ENCODE peak calls at places on chromosomes 13 and 19, in six cellular contexts. One of them, this sample, is unnamed.

GRCh38 chr13:60265566-60265965 is 101.8 kb upstream of the DIAPH3 start:
- DNase-seq in RWPE1: no peak
- DNase-seq in endothelial cell: no peak
- DNase-seq in fibroblast of the aortic adventitia: no peak
- DNase-seq in IMR-90: no peak
- DNase-seq in substantia nigra: no peak
- DNase-seq in this sample: no peak

GRCh38 chr19:35732540-35733179 is 9.6 kb downstream of the IGFLR1 start:
- DNase-seq in RWPE1: no peak
- DNase-seq in endothelial cell: no peak
- DNase-seq in fibroblast of the aortic adventitia: no peak
- DNase-seq in IMR-90: no peak
- DNase-seq in substantia nigra: no peak
- DNase-seq in this sample: no peak

GRCh38 chr13:30340367-30341184 is 33.2 kb upstream of the KATNAL1 start:
- DNase-seq in RWPE1: peak
- DNase-seq in endothelial cell: no peak
- DNase-seq in fibroblast of the aortic adventitia: peak
- DNase-seq in IMR-90: peak
- DNase-seq in substantia nigra: peak
- DNase-seq in this sample: peak

GRCh38 chr19:42762782-42763181 is 2.7 kb downstream of the PSG8 start:
- DNase-seq in RWPE1: no peak
- DNase-seq in endothelial cell: no peak
- DNase-seq in fibroblast of the aortic adventitia: peak
- DNase-seq in IMR-90: no peak
- DNase-seq in substantia nigra: no peak
- DNase-seq in this sample: no peak

GRCh38 chr13:24511019-24511823 is 1.4 kb downstream of the PARP4 start:
- DNase-seq in RWPE1: peak
- DNase-seq in endothelial cell: no peak
- DNase-seq in fibroblast of the aortic adventitia: peak
- DNase-seq in IMR-90: peak
- DNase-seq in substantia nigra: no peak
- DNase-seq in this sample: peak

GRCh38 chr13:35144496-35144895 is 202.4 kb downstream of the NBEA start:
- DNase-seq in RWPE1: no peak
- DNase-seq in endothelial cell: no peak
- DNase-seq in fibroblast of the aortic adventitia: peak
- DNase-seq in IMR-90: no peak
- DNase-seq in substantia nigra: no peak
- DNase-seq in this sample: no peak

GRCh38 chr13:20191311-20191901 is 1.3 kb downstream of the GJB2 start:
- DNase-seq in RWPE1: no peak
- DNase-seq in endothelial cell: no peak
- DNase-seq in fibroblast of the aortic adventitia: no peak
- DNase-seq in IMR-90: no peak
- DNase-seq in substantia nigra: no peak
- DNase-seq in this sample: no peak

GRCh38 chr19:3766520-3766919 is 4.0 kb downstream of the MRPL54 start:
- DNase-seq in RWPE1: no peak
- DNase-seq in endothelial cell: no peak
- DNase-seq in fibroblast of the aortic adventitia: no peak
- DNase-seq in IMR-90: no peak
- DNase-seq in substantia nigra: no peak
- DNase-seq in this sample: no peak

GRCh38 chr13:98549006-98549727 is 27.7 kb downstream of the STK24 start:
- DNase-seq in RWPE1: no peak
- DNase-seq in endothelial cell: no peak
- DNase-seq in fibroblast of the aortic adventitia: peak
- DNase-seq in IMR-90: peak
- DNase-seq in substantia nigra: no peak
- DNase-seq in this sample: peak

GRCh38 chr19:39515551-39516191 is 732 bp downstream of the SELENOV start:
- DNase-seq in RWPE1: no peak
- DNase-seq in endothelial cell: peak
- DNase-seq in fibroblast of the aortic adventitia: no peak
- DNase-seq in IMR-90: no peak
- DNase-seq in substantia nigra: no peak
- DNase-seq in this sample: no peak

GRCh38 chr19:35717665-35718344 is at the start of gene KMT2B:
- DNase-seq in RWPE1: peak
- DNase-seq in endothelial cell: no peak
- DNase-seq in fibroblast of the aortic adventitia: no peak
- DNase-seq in IMR-90: no peak
- DNase-seq in substantia nigra: peak
- DNase-seq in this sample: peak

GRCh38 chr19:19409235-19410030 is 4.0 kb downstream of the GATAD2A start:
- DNase-seq in RWPE1: no peak
- DNase-seq in endothelial cell: no peak
- DNase-seq in fibroblast of the aortic adventitia: no peak
- DNase-seq in IMR-90: no peak
- DNase-seq in substantia nigra: no peak
- DNase-seq in this sample: no peak

This sample was measured in GM03348.